ENCODE peak calls at places on chromosome 20, in seven cellular contexts. V, Q, W, A, R, T and H are unnamed samples. For H3K4me1, the result is how much of the 10 kb centered on the place peaks cover.

GRCh38 chr20:61454053-61454452 is 202.0 kb downstream of the CDH4 start:
- DNase-seq in W (no peak), T (no peak), Q (peak), R (no peak), A (no peak), V (no peak), H (no peak)

GRCh38 chr20:41367393-41367695 is 726 bp upstream of the EMILIN3 start:
- DNase-seq in Q (no peak), R (no peak), W (no peak), A (no peak), T (no peak), V (no peak), H (no peak)

GRCh38 chr20:2385026-2385425 is 4.3 kb downstream of the TGM6 start:
- DNase-seq in W (no peak), T (no peak), A (no peak), Q (no peak), V (no peak), R (no peak), H (no peak)

GRCh38 chr20:48661575-48662473 is 166.0 kb downstream of the PREX1 start:
- DNase-seq in V (no peak), W (no peak), T (no peak), A (no peak), R (no peak), Q (no peak), H (no peak)

GRCh38 chr20:34922654-34923381 is 32.8 kb downstream of the GSS start:
- DNase-seq in T (peak), R (peak), A (no peak), W (no peak), V (no peak), Q (peak), H (no peak)

GRCh38 chr20:61728786-61729365 is 336.8 kb downstream of the TAF4 start:
- DNase-seq in T (no peak), R (no peak), Q (no peak), A (no peak), V (no peak), W (no peak), H (no peak)

GRCh38 chr20:43925215-43925614 is 10.6 kb downstream of the TOX2 start:
- DNase-seq in W (no peak), V (no peak), Q (no peak), R (no peak), A (no peak), T (no peak), H (no peak)

GRCh38 chr20:7673841-7674240 is 266.4 kb downstream of the HAO1 start:
- DNase-seq in W (no peak), T (no peak), Q (no peak), V (no peak), A (no peak), R (no peak), H (no peak)

GRCh38 chr20:45951474-45951873 is 17.0 kb downstream of the PCIF1 start:
- DNase-seq in R (no peak), W (no peak), T (no peak), Q (no peak), A (no peak), V (no peak), H (no peak)

GRCh38 chr20:32971703-32972161 is 32.5 kb downstream of the SUN5 start:
- DNase-seq in Q (no peak), T (no peak), V (no peak), R (no peak), A (peak), W (no peak), H (no peak)

GRCh38 chr20:34574426-34574825 is 15.9 kb downstream of the MAP1LC3A start:
- DNase-seq in T (no peak), Q (no peak), R (no peak), W (no peak), A (peak), V (no peak), H (no peak)

DNA sequence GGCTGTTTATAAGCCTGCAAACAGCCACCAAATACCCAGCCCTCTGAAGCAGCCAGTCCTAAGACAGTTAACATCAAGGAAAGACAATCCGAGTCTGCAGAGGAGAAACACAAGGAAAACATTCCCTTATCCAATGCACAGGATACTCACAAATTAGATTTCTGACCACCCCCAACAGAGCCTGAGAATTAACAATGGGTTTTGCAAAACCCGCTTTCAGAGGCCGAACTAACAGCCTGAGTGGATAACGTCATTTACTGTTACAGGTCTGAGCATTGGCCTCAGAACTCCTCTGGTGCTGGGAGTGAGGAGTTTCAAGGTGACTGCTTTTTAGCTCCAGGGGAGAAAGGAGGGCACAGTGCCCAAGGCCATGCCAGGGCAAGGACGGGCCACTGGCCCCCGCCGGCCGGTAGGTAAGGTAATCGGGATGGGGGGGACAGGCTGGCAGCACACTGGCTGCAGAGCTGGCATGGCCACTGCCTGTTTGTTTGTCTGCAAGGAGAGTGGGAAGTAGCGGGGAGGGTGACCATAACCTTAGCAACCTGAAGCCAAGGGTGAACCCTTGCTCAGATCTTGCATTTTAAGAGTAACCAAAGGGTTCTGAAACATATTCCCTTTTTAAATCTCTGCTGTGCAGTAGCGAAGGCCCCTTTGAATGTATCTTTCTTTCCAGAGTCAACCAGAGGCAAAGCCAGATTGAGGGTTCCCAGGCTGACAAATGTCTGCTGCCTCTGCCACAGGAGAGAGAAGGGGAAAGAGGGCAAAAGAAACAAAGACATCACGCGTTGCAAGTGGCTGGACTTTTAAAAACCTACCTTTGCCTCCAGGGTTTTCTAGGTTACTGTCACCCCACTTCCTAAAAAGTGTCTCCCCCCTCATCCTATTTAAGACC is 3.9 kb downstream of the ZMYND8 start:
- DNase-seq in T (peak), Q (no peak), A (no peak), R (no peak), V (no peak), W (no peak), H (no peak)
- TF ChIP-seq POLR2A in T (no peak), Q (no peak), A (no peak), R (no peak), V (no peak), W (no peak), H (no peak)

GRCh38 chr20:57791946-57792328 is 82.1 kb upstream of the PMEPA1 start:
- DNase-seq in Q (no peak), W (no peak), T (no peak), R (peak), V (no peak), A (no peak), H (no peak)
- H3K27ac ChIP-seq in Q (no peak), W (no peak), T (no peak), R (no peak), V (no peak), A (no peak), H (no peak)

DNA sequence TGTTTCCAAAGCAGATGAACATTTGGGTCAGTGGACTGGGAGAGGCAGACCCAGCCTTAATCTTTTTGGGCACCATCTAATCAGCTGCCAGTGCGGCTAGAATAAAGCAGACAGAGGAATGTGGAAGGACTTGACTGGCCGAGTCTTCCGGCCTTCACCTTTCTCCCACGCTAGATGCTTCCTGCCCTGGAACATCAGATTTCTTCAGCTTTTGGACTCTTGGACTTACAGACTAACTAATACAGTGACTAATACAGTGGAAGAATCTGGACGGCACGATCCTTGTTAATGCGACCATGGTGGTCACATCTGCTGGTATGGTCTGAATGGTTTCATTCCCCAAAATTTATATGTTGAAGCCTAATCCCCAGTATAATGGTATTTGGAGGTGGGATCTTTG is 122.6 kb upstream of the NXT1 start:
- DNase-seq in V (no peak), A (no peak), W (no peak), Q (no peak), R (no peak), T (no peak), H (no peak)
- H3K4me1 ChIP-seq in V (under half), A (under half), W (under half), Q (under half), R (under half), T (under half), H (under half)

DNA sequence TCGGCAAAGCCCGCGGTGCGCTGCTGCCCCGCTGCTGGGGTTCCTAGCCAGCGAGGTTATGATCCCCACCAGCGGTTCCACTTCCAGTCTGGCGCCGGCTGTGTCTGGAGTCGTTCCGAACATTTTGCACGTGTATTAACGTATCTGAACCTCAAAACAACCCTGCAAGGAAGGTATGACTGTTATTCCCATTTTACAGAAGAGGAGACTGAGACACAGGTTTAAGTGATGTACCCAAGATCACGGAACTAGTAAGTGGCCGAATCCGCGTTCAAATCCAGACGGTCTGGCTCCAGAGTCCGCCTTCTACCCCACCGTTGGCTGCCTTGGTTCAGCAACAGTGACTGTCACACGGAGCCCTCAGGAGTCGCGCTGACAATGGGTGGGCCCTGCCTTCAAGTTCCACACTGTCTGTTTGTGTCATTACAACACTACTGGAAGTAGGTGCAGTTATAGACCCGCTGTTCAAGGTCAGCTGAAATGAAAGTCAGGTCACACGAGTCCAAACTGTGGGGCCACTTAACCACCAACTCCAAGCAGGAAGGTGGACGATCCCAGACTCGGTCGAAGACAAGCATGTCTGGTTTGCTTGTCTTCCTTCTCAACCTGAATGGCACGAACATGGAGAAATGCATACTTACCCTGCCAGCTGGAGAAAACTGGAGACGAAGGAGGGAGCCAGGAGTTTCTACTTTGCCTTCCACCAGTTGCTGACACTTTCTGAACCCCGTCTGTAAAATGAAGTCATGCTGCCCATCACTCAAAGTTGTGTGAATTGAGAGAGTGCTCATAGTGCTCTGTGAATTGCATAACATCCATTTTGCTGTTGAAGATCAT is 808 bp upstream of the SRXN1 start:
- DNase-seq in W (no peak), V (no peak), R (no peak), T (peak), A (no peak), Q (no peak), H (no peak)
- TF ChIP-seq POLR2A in W (no peak), V (no peak), R (no peak), T (peak), A (no peak), Q (peak), H (no peak)